ENCODE peak calls at places on chromosomes 7 and 10, in six cellular contexts. I is esophagus muscularis mucosa, Z is cardiac muscle cell, M is A549, F is hepatocyte, A is SK-N-SH. Q is an unnamed sample. For H3K4me1, the result is how much of the 10 kb centered on the place peaks cover.

GRCh38 chr10:13961096-13961495 is 369.6 kb downstream of the FRMD4A start:
- DNase-seq in I (no peak), Z (no peak), M (no peak), F (no peak), A (no peak), Q (no peak)

GRCh38 chr7:96319444-96319843 is 2.5 kb downstream of the SLC25A13 start:
- DNase-seq in I (no peak), Z (no peak), M (no peak), F (no peak), A (no peak), Q (no peak)

GRCh38 chr10:3887885-3888476 is 103.0 kb upstream of the KLF6 start:
- DNase-seq in I (no peak), Z (no peak), M (peak), F (peak), A (no peak), Q (no peak)

GRCh38 chr10:21993360-21994001 is 10.0 kb downstream of the DNAJC1 start:
- DNase-seq in I (no peak), Z (no peak), M (peak), F (no peak), A (no peak), Q (peak)

GRCh38 chr10:131636116-131636515 is 264.7 kb upstream of the PPP2R2D start:
- DNase-seq in I (peak), Z (no peak), M (no peak), F (no peak), A (no peak), Q (no peak)

GRCh38 chr10:133129151-133129853 is 30.7 kb upstream of the KNDC1 start:
- DNase-seq in I (no peak), Z (no peak), M (no peak), F (no peak), A (peak), Q (no peak)

GRCh38 chr10:100859204-100859763 is 53.5 kb upstream of the SLF2 start:
- DNase-seq in I (no peak), Z (no peak), M (no peak), F (no peak), A (no peak), Q (no peak)

GRCh38 chr10:13099666-13100348 is at the start of gene OPTN:
- DNase-seq in I (peak), Z (peak), M (peak), F (peak), A (peak), Q (peak)

GRCh38 chr7:29612596-29612995 is 49.0 kb downstream of the PRR15 start:
- DNase-seq in I (no peak), Z (no peak), M (no peak), F (no peak), A (no peak), Q (no peak)

GRCh38 chr10:114304017-114304565 is 65.0 kb downstream of the VWA2 start:
- DNase-seq in I (peak), Z (peak), M (peak), F (peak), A (peak), Q (peak)

GRCh38 chr10:43491855-43492254 is 54.9 kb downstream of the ZNF487 start:
- DNase-seq in I (no peak), Z (no peak), M (no peak), F (no peak), A (no peak), Q (no peak)

GRCh38 chr7:142774826-142775225 is 4.1 kb downstream of the PRSS2 start:
- DNase-seq in I (no peak), Z (no peak), M (no peak), F (no peak), A (no peak), Q (no peak)

GRCh38 chr10:119461380-119461779 is 81.1 kb downstream of the RGS10 start:
- DNase-seq in I (no peak), Z (no peak), M (no peak), F (no peak), A (no peak), Q (no peak)

GRCh38 chr10:75633568-75633967 is 202.1 kb downstream of the LRMDA start:
- DNase-seq in I (no peak), Z (no peak), M (no peak), F (no peak), A (no peak), Q (no peak)
- H3K4me1 ChIP-seq in I (under half), Z (under half), M (under half), F (under half), A (under half), Q (under half)

GRCh38 chr7:45215611-45216062 is 58.0 kb downstream of the RAMP3 start:
- DNase-seq in I (no peak), Z (no peak), M (no peak), F (no peak), A (peak), Q (no peak)
- TF ChIP-seq CTCF in I (no peak), Z (no peak), M (no peak), F (no peak), A (no peak), Q (no peak)

GRCh38 chr7:45978731-45979211 is 57.7 kb upstream of the IGFBP3 start:
- DNase-seq in I (no peak), Z (no peak), M (peak), F (no peak), A (no peak), Q (peak)

GRCh38 chr7:45979275-45980180 is 58.5 kb upstream of the IGFBP3 start:
- DNase-seq in I (peak), Z (no peak), M (no peak), F (no peak), A (no peak), Q (no peak)

GRCh38 chr7:45977256-45977655 is 56.2 kb upstream of the IGFBP3 start:
- DNase-seq in I (peak), Z (no peak), M (no peak), F (no peak), A (no peak), Q (no peak)

GRCh38 chr7:45976485-45976856 is 55.4 kb upstream of the IGFBP3 start:
- DNase-seq in I (peak), Z (no peak), M (no peak), F (no peak), A (no peak), Q (no peak)

GRCh38 chr7:45978010-45978681 is 57.1 kb upstream of the IGFBP3 start:
- DNase-seq in I (peak), Z (peak), M (peak), F (peak), A (no peak), Q (peak)
- H3K4me3 ChIP-seq in I (peak), Z (no peak), M (no peak), F (no peak), A (peak), Q (no peak)

GRCh38 chr7:130877236-130877635 is 143.2 kb upstream of the KLF14 start:
- DNase-seq in I (no peak), Z (no peak), M (no peak), F (no peak), A (no peak), Q (no peak)

GRCh38 chr7:130879191-130879590 is 145.2 kb upstream of the KLF14 start:
- DNase-seq in I (no peak), Z (no peak), M (no peak), F (no peak), A (no peak), Q (peak)

GRCh38 chr7:130878785-130879184 is 144.8 kb upstream of the KLF14 start:
- DNase-seq in I (no peak), Z (no peak), M (no peak), F (no peak), A (no peak), Q (no peak)

GRCh38 chr7:130875901-130876300 is 141.9 kb upstream of the KLF14 start:
- DNase-seq in I (no peak), Z (no peak), M (no peak), F (no peak), A (no peak), Q (no peak)

DNA sequence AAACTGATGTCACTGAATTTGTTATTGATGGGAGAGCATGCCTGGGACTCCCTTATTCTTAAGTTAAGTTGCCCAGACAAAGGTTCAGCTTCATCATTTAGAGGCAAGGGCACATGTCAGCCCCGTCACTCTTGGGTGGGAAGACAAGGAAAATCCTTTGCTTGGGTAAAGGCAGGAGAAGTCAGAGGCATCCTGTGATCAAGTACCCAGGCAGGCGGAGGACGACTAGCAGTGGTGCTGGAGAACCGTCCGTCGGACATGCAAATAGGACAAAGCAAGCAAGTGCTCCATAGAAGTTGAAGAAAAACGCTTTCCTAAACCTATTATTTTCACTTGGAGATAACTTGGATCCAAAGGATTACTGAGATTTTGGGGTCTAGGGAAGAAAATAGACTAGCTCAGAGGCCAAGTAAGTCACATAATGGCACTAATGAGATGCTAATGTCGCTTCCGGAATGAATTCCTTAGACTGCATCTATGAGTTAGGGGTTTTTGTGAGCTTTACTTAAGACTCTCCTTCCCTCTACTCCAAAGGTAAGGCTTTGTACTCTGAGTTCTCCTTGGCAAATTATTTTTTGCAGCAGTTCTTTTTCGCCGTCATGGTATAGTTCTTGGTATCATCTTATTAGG is 143.8 kb upstream of the KLF14 start:
- DNase-seq in I (no peak), Z (no peak), M (no peak), F (no peak), A (no peak), Q (peak)
- H3K4me1 ChIP-seq in I (under half), Z (under half), M (half or more), F (under half), A (under half), Q (half or more)

DNA sequence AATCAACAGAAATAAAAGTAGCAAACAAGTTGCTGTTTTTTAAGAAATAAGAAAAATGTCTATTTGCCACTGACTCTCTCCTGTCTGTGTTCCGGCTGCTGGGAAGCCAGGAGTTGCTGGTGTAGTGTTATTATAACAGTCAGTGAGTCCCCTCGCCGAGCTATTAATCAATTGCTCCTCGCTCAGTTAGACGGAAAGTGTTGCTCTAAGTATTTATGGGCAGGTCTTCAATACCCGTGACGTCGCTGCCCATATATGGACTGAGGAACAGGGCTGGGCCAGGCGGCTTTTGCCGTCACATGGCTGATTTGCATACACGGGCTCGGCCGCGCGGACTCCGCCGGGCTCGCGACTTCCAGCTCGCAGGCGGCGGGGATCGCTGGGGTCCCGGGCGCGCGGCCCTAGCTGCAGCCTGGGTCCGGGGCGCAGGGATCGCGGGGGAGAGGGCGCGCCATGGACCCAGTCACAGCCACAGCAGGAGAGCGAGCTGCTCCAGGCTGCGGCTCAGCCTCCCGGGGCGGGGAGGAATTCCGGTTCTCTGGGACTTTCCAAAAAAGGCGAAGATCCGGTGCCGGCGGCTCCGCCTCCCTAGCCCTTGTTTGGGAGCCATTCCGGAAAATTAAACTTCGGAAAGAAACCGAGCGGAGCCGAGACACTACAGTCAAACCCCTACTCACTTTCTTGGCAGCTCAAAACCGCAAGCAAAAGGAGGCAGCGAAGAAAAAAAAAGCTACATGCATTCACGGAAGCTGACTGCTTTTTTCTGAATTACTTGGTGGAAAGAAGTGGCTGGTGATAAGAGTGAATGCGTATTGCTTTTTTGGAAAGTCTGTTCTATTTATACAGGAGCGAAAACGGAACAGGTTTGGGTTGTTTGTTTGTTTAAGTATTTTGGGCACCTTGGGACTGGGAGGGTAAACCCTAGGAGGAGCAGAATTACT is at the start of gene EGR2:
- DNase-seq in I (peak), Z (peak), M (peak), F (peak), A (peak), Q (peak)
- TF ChIP-seq CTCF in I (no peak), Z (no peak), M (no peak), F (no peak), A (no peak), Q (no peak)

GRCh38 chr7:151081170-151082101 is 827 bp upstream of the FASTK start:
- DNase-seq in I (no peak), Z (no peak), M (peak), F (peak), A (peak), Q (no peak)
- H3K4me3 ChIP-seq in I (peak), Z (peak), M (peak), F (peak), A (peak), Q (peak)